ENCODE peak calls at places on chromosomes 5 and 9, in nine cellular contexts. One of them, this sample, is unnamed. For H3K36me3 and H3K27me3, the result is how much of the 10 kb centered on the place peaks cover.

GRCh38 chr9:90141723-90142122 is 500.9 kb downstream of the DIRAS2 start:
- DNase-seq in cardiac muscle cell: peak
- DNase-seq in CD8-positive, alpha-beta memory T cell: no peak
- DNase-seq in ovary: no peak
- DNase-seq in GM23248: peak
- DNase-seq in neuronal stem cell: no peak
- DNase-seq in heart left ventricle: no peak
- DNase-seq in left ventricle myocardium inferior: no peak
- DNase-seq in adipocyte: peak
- DNase-seq in this sample: no peak

GRCh38 chr5:142426676-142427364 is 102.0 kb upstream of the SPRY4 start:
- DNase-seq in cardiac muscle cell: no peak
- DNase-seq in left ventricle myocardium inferior: no peak
- DNase-seq in ovary: no peak
- DNase-seq in neuronal stem cell: no peak
- DNase-seq in GM23248: no peak
- DNase-seq in adipocyte: no peak
- DNase-seq in CD8-positive, alpha-beta memory T cell: no peak
- DNase-seq in heart left ventricle: peak
- DNase-seq in this sample: no peak

GRCh38 chr5:168793844-168794837 is 215.0 kb upstream of the PANK3 start:
- DNase-seq in adipocyte: no peak
- DNase-seq in cardiac muscle cell: no peak
- DNase-seq in heart left ventricle: no peak
- DNase-seq in neuronal stem cell: no peak
- DNase-seq in CD8-positive, alpha-beta memory T cell: no peak
- DNase-seq in GM23248: peak
- DNase-seq in ovary: peak
- DNase-seq in left ventricle myocardium inferior: no peak
- DNase-seq in this sample: peak

GRCh38 chr9:84478996-84479395 is 138.4 kb upstream of the SLC28A3 start:
- DNase-seq in cardiac muscle cell: no peak
- DNase-seq in CD8-positive, alpha-beta memory T cell: no peak
- DNase-seq in heart left ventricle: no peak
- DNase-seq in neuronal stem cell: no peak
- DNase-seq in left ventricle myocardium inferior: no peak
- DNase-seq in adipocyte: peak
- DNase-seq in GM23248: peak
- DNase-seq in ovary: no peak
- DNase-seq in this sample: peak

GRCh38 chr5:149931992-149932436 is 12.6 kb downstream of the PDE6A start:
- DNase-seq in adipocyte: no peak
- DNase-seq in GM23248: peak
- DNase-seq in CD8-positive, alpha-beta memory T cell: no peak
- DNase-seq in neuronal stem cell: no peak
- DNase-seq in ovary: no peak
- DNase-seq in heart left ventricle: no peak
- DNase-seq in left ventricle myocardium inferior: no peak
- DNase-seq in cardiac muscle cell: no peak
- DNase-seq in this sample: no peak

GRCh38 chr5:132253452-132254320 is 3.8 kb upstream of the PDLIM4 start:
- DNase-seq in GM23248: no peak
- DNase-seq in CD8-positive, alpha-beta memory T cell: no peak
- DNase-seq in left ventricle myocardium inferior: no peak
- DNase-seq in neuronal stem cell: no peak
- DNase-seq in heart left ventricle: no peak
- DNase-seq in cardiac muscle cell: no peak
- DNase-seq in ovary: peak
- DNase-seq in adipocyte: no peak
- DNase-seq in this sample: no peak

GRCh38 chr5:15995206-15996052 is 184.2 kb downstream of the MARCHF11 start:
- DNase-seq in CD8-positive, alpha-beta memory T cell: no peak
- DNase-seq in neuronal stem cell: peak
- DNase-seq in heart left ventricle: no peak
- DNase-seq in cardiac muscle cell: peak
- DNase-seq in adipocyte: peak
- DNase-seq in GM23248: peak
- DNase-seq in left ventricle myocardium inferior: no peak
- DNase-seq in ovary: no peak
- DNase-seq in this sample: peak

GRCh38 chr5:173721259-173722232 is 105.1 kb upstream of the BOD1 start:
- DNase-seq in GM23248: no peak
- DNase-seq in neuronal stem cell: no peak
- DNase-seq in left ventricle myocardium inferior: no peak
- DNase-seq in cardiac muscle cell: no peak
- DNase-seq in ovary: no peak
- DNase-seq in adipocyte: no peak
- DNase-seq in CD8-positive, alpha-beta memory T cell: no peak
- DNase-seq in heart left ventricle: no peak
- DNase-seq in this sample: no peak

GRCh38 chr5:108036484-108036883 is 345.4 kb downstream of the FBXL17 start:
- DNase-seq in ovary: no peak
- DNase-seq in adipocyte: no peak
- DNase-seq in GM23248: no peak
- DNase-seq in left ventricle myocardium inferior: no peak
- DNase-seq in CD8-positive, alpha-beta memory T cell: no peak
- DNase-seq in heart left ventricle: no peak
- DNase-seq in neuronal stem cell: no peak
- DNase-seq in cardiac muscle cell: no peak
- DNase-seq in this sample: no peak

GRCh38 chr5:24163091-24163490 is 481.7 kb downstream of the CDH10 start:
- DNase-seq in ovary: no peak
- DNase-seq in adipocyte: no peak
- DNase-seq in neuronal stem cell: no peak
- DNase-seq in left ventricle myocardium inferior: no peak
- DNase-seq in CD8-positive, alpha-beta memory T cell: no peak
- DNase-seq in cardiac muscle cell: no peak
- DNase-seq in GM23248: peak
- DNase-seq in heart left ventricle: no peak
- DNase-seq in this sample: peak

GRCh38 chr5:24162343-24162742 is 482.4 kb downstream of the CDH10 start:
- DNase-seq in adipocyte: no peak
- DNase-seq in heart left ventricle: no peak
- DNase-seq in CD8-positive, alpha-beta memory T cell: no peak
- DNase-seq in ovary: no peak
- DNase-seq in neuronal stem cell: no peak
- DNase-seq in GM23248: peak
- DNase-seq in left ventricle myocardium inferior: no peak
- DNase-seq in cardiac muscle cell: no peak
- DNase-seq in this sample: no peak

GRCh38 chr5:24170026-24170425 is 474.8 kb downstream of the CDH10 start:
- DNase-seq in GM23248: no peak
- DNase-seq in adipocyte: no peak
- DNase-seq in ovary: no peak
- DNase-seq in heart left ventricle: no peak
- DNase-seq in CD8-positive, alpha-beta memory T cell: no peak
- DNase-seq in left ventricle myocardium inferior: no peak
- DNase-seq in neuronal stem cell: no peak
- DNase-seq in cardiac muscle cell: no peak
- DNase-seq in this sample: no peak

GRCh38 chr5:24167791-24168190 is 477.0 kb downstream of the CDH10 start:
- DNase-seq in adipocyte: no peak
- DNase-seq in ovary: no peak
- DNase-seq in neuronal stem cell: no peak
- DNase-seq in heart left ventricle: no peak
- DNase-seq in left ventricle myocardium inferior: no peak
- DNase-seq in cardiac muscle cell: no peak
- DNase-seq in GM23248: peak
- DNase-seq in CD8-positive, alpha-beta memory T cell: no peak
- DNase-seq in this sample: no peak
- H3K4me3 ChIP-seq in adipocyte: no peak
- H3K4me3 ChIP-seq in ovary: no peak
- H3K4me3 ChIP-seq in neuronal stem cell: no peak
- H3K4me3 ChIP-seq in heart left ventricle: no peak
- H3K4me3 ChIP-seq in left ventricle myocardium inferior: no peak
- H3K4me3 ChIP-seq in cardiac muscle cell: no peak
- H3K4me3 ChIP-seq in GM23248: no peak
- H3K4me3 ChIP-seq in CD8-positive, alpha-beta memory T cell: no peak
- H3K4me3 ChIP-seq in this sample: no peak

GRCh38 chr9:92717201-92718085 is 47.2 kb downstream of the BICD2 start:
- DNase-seq in CD8-positive, alpha-beta memory T cell: no peak
- DNase-seq in left ventricle myocardium inferior: no peak
- DNase-seq in GM23248: no peak
- DNase-seq in ovary: peak
- DNase-seq in adipocyte: no peak
- DNase-seq in neuronal stem cell: no peak
- DNase-seq in cardiac muscle cell: no peak
- DNase-seq in heart left ventricle: no peak
- DNase-seq in this sample: no peak

GRCh38 chr9:92720209-92720765 is 44.3 kb downstream of the BICD2 start:
- DNase-seq in adipocyte: no peak
- DNase-seq in cardiac muscle cell: no peak
- DNase-seq in heart left ventricle: no peak
- DNase-seq in GM23248: no peak
- DNase-seq in neuronal stem cell: no peak
- DNase-seq in left ventricle myocardium inferior: no peak
- DNase-seq in CD8-positive, alpha-beta memory T cell: no peak
- DNase-seq in ovary: no peak
- DNase-seq in this sample: no peak

GRCh38 chr9:92719028-92719647 is 45.5 kb downstream of the BICD2 start:
- DNase-seq in cardiac muscle cell: no peak
- DNase-seq in left ventricle myocardium inferior: no peak
- DNase-seq in CD8-positive, alpha-beta memory T cell: no peak
- DNase-seq in GM23248: no peak
- DNase-seq in adipocyte: no peak
- DNase-seq in heart left ventricle: no peak
- DNase-seq in ovary: peak
- DNase-seq in neuronal stem cell: no peak
- DNase-seq in this sample: no peak

GRCh38 chr9:92716557-92716956 is 46.6 kb upstream of the IPPK start:
- DNase-seq in neuronal stem cell: peak
- DNase-seq in CD8-positive, alpha-beta memory T cell: peak
- DNase-seq in GM23248: peak
- DNase-seq in cardiac muscle cell: peak
- DNase-seq in ovary: peak
- DNase-seq in heart left ventricle: peak
- DNase-seq in adipocyte: peak
- DNase-seq in left ventricle myocardium inferior: peak
- DNase-seq in this sample: peak

GRCh38 chr9:92718086-92719001 is 46.3 kb downstream of the BICD2 start:
- DNase-seq in cardiac muscle cell: no peak
- DNase-seq in GM23248: no peak
- DNase-seq in ovary: peak
- DNase-seq in left ventricle myocardium inferior: no peak
- DNase-seq in heart left ventricle: no peak
- DNase-seq in CD8-positive, alpha-beta memory T cell: no peak
- DNase-seq in neuronal stem cell: no peak
- DNase-seq in adipocyte: no peak
- DNase-seq in this sample: no peak
- H3K36me3 ChIP-seq in cardiac muscle cell: under half
- H3K36me3 ChIP-seq in GM23248: under half
- H3K36me3 ChIP-seq in ovary: under half
- H3K36me3 ChIP-seq in left ventricle myocardium inferior: half or more
- H3K36me3 ChIP-seq in heart left ventricle: under half
- H3K36me3 ChIP-seq in CD8-positive, alpha-beta memory T cell: half or more
- H3K36me3 ChIP-seq in neuronal stem cell: half or more
- H3K36me3 ChIP-seq in adipocyte: half or more
- H3K36me3 ChIP-seq in this sample: under half

DNA sequence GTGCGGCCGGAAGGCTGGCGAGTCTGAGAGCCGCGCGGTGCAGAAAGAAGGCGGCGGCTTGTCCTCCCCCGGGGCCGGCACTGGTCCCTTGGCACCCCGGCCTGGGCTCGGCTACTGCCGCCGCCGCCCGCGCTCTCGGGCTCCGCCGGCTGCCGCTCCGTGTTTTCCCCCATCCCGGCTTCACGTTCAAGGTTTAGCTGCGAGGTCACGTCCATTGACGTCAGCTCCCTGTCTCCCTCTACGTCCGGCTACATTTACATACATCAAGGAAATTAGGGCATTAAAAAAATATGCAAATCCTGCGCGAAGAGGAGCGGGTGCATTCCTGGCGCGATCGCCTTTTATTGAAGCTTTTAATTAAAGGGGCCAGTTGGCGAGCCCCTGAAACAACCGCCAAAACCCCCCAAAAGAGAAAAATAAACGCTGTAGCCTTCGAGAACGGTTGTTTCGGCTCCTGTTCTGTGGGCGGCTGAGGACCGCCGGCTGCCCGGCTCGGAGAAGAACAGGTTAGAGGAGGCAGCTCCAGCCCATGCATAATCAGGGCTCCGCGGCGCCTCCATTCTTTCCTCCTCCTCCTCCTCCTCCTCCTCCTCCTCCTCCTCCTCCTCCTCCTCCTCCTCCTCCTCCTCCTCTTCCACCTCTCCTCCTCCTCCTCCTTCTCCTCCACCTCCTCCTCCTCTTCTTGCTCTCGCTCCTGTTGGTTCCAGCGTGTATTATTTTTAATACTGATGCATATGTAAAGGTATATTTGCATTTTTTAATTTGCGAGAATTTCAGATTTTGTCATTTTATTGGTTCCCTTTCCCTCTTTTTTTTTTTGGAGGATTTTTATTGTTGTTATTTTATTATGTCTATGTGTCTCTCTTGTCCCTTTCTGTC is 207.0 kb downstream of the MEF2C start:
- DNase-seq in adipocyte: no peak
- DNase-seq in cardiac muscle cell: peak
- DNase-seq in heart left ventricle: no peak
- DNase-seq in left ventricle myocardium inferior: no peak
- DNase-seq in CD8-positive, alpha-beta memory T cell: no peak
- DNase-seq in ovary: peak
- DNase-seq in GM23248: peak
- DNase-seq in neuronal stem cell: no peak
- DNase-seq in this sample: peak
- H3K27me3 ChIP-seq in adipocyte: half or more
- H3K27me3 ChIP-seq in cardiac muscle cell: half or more
- H3K27me3 ChIP-seq in heart left ventricle: half or more
- H3K27me3 ChIP-seq in left ventricle myocardium inferior: half or more
- H3K27me3 ChIP-seq in CD8-positive, alpha-beta memory T cell: half or more
- H3K27me3 ChIP-seq in ovary: under half
- H3K27me3 ChIP-seq in GM23248: half or more
- H3K27me3 ChIP-seq in neuronal stem cell: under half
- H3K27me3 ChIP-seq in this sample: under half

DNA sequence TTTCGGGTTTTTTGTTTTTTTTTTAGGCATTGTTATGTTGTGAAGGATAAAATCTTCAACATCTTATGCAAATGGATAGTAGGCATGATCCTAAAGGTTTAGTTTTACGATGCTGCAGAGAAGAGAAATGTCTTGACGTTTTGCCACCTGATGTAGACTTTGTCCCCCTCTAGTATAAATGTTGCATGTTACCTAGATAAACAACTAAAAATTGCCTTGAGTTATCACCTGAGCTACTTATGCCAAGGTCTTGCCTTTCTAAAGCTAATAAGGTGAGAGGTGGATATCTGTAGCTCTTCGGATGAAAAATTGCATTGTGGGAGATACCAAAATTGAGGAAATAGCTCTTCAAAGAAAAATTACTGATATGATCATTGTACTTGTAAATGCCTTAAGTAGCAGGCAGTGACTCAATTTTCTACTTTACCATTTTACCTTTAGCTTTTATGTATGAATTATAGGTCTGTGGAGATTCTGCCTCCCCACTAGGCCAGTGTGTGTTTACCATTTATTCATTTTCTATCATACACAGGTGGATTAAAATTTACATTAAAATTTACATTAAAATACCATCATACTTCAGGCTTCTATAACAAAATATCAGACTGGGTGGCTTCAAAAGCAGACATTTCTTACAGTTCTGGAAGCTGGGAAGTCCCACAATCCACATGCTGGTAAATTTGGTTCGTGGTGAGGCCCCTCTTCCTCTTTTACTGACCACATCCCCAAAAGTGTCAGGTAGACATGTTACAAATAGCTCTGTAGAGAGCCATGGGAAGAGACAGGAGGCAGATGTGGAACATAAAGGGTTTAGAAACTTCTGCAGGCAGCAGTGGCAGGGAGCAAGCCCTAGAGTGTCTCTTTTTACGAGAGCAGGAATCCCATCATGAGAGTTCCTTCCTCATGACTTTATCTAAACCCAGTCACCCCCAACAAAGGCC is 100.7 kb upstream of the ERBIN start:
- DNase-seq in ovary: no peak
- DNase-seq in neuronal stem cell: no peak
- DNase-seq in GM23248: no peak
- DNase-seq in adipocyte: no peak
- DNase-seq in CD8-positive, alpha-beta memory T cell: no peak
- DNase-seq in cardiac muscle cell: no peak
- DNase-seq in left ventricle myocardium inferior: no peak
- DNase-seq in heart left ventricle: no peak
- DNase-seq in this sample: no peak
- H3K4me3 ChIP-seq in ovary: no peak
- H3K4me3 ChIP-seq in neuronal stem cell: no peak
- H3K4me3 ChIP-seq in GM23248: no peak
- H3K4me3 ChIP-seq in adipocyte: no peak
- H3K4me3 ChIP-seq in CD8-positive, alpha-beta memory T cell: no peak
- H3K4me3 ChIP-seq in cardiac muscle cell: no peak
- H3K4me3 ChIP-seq in left ventricle myocardium inferior: no peak
- H3K4me3 ChIP-seq in heart left ventricle: no peak
- H3K4me3 ChIP-seq in this sample: no peak

This sample was measured in MG63.